ENCODE peak calls at places on chromosomes 3 and 15, in eight cellular contexts. O, K, F, W, Z, I, C and T are unnamed samples.

GRCh38 chr15:97961067-97961954 is 808 bp downstream of the ARRDC4 start:
- DNase-seq in O (peak; percentile 4), K (peak; percentile 68), F (peak; percentile 80), W (no peak), Z (no peak), I (peak; percentile 53), C (peak; percentile 84), T (peak; percentile 22)

GRCh38 chr15:92277776-92278175 is 115.9 kb upstream of the ST8SIA2 start:
- DNase-seq in O (no peak), K (peak; percentile 11), F (no peak), W (peak; percentile 48), Z (peak; percentile 2), I (no peak), C (no peak), T (peak; percentile 0)

GRCh38 chr3:9590282-9590791 is 36.7 kb upstream of the LHFPL4 start:
- DNase-seq in O (no peak), K (no peak), F (no peak), W (no peak), Z (no peak), I (no peak), C (no peak), T (no peak)

GRCh38 chr3:70899816-70900215 is 587.4 kb upstream of the MDFIC2 start:
- DNase-seq in O (no peak), K (no peak), F (no peak), W (no peak), Z (no peak), I (no peak), C (no peak), T (no peak)

GRCh38 chr3:177777699-177778098 is 580.4 kb upstream of the TBL1XR1 start:
- DNase-seq in O (peak; percentile 56), K (peak; percentile 76), F (peak; percentile 61), W (peak; percentile 31), Z (no peak), I (peak; percentile 75), C (peak; percentile 72), T (peak; percentile 42)

GRCh38 chr15:79416876-79417275 is 15.3 kb upstream of the MINAR1 start:
- DNase-seq in O (no peak), K (no peak), F (no peak), W (no peak), Z (no peak), I (no peak), C (no peak), T (no peak)

GRCh38 chr3:150544726-150545125 is 1.6 kb downstream of the SERP1 start:
- DNase-seq in O (peak; percentile 47), K (no peak), F (no peak), W (no peak), Z (no peak), I (no peak), C (no peak), T (peak; percentile 33)

GRCh38 chr3:168049366-168049974 is 46.3 kb downstream of the GOLIM4 start:
- DNase-seq in O (peak; percentile 84), K (no peak), F (no peak), W (no peak), Z (no peak), I (no peak), C (no peak), T (peak; percentile 65)

GRCh38 chr15:84658080-84658787 is at the start of gene NMB:
- DNase-seq in O (peak; percentile 63), K (peak; percentile 87), F (peak; percentile 91), W (peak; percentile 89), Z (no peak), I (peak; percentile 82), C (peak; percentile 91), T (peak; percentile 71)

GRCh38 chr15:31397851-31398661 is 71.4 kb downstream of the KLF13 start:
- DNase-seq in O (no peak), K (no peak), F (peak; percentile 50), W (no peak), Z (no peak), I (no peak), C (peak; percentile 68), T (no peak)

GRCh38 chr15:57947282-57947681 is 118.2 kb downstream of the ALDH1A2 start:
- DNase-seq in O (no peak), K (no peak), F (no peak), W (no peak), Z (no peak), I (no peak), C (no peak), T (no peak)

GRCh38 chr3:8371085-8371551 is 130.5 kb upstream of the LMCD1 start:
- DNase-seq in O (peak; percentile 53), K (no peak), F (no peak), W (no peak), Z (no peak), I (no peak), C (peak; percentile 41), T (no peak)

GRCh38 chr3:65597952-65598413 is 440.7 kb downstream of the MAGI1 start:
- DNase-seq in O (no peak), K (no peak), F (no peak), W (no peak), Z (no peak), I (no peak), C (no peak), T (no peak)

GRCh38 chr3:44722103-44722401 is 7.4 kb upstream of the ZNF501 start:
- DNase-seq in O (no peak), K (no peak), F (no peak), W (no peak), Z (no peak), I (no peak), C (no peak), T (no peak)
- H3K9me3 ChIP-seq in O (peaks cover 81% of the 10 kb centered on the region), K (peaks cover 15% of the 10 kb centered on the region), F (peaks cover 100% of the 10 kb centered on the region), W (peaks cover 87% of the 10 kb centered on the region), Z (peaks cover 37% of the 10 kb centered on the region), I (peaks cover 93% of the 10 kb centered on the region), C (peaks cover 26% of the 10 kb centered on the region), T (peaks cover 4% of the 10 kb centered on the region)

DNA sequence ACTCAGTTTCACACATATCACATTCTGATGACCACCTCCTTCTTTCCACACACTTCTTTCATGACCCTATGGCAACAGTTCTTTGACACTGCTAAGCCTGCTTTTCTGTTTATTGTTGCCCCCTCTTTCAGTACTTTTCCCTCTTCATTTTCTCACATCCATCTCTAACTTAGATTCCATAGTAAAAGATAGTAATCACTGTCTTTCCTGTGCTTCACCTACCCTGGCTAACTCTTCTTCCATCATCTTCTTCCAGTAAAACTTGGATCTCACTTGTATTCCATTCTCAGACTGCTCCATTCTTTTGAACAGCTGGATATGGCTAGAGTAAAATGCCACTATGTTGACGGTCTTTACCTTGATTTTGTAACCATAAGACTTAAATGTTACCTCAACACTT is 632.6 kb upstream of the TGFBR2 start:
- DNase-seq in O (no peak), K (no peak), F (no peak), W (no peak), Z (no peak), I (no peak), C (no peak), T (no peak)
- H3K9me3 ChIP-seq in O (no peaks in the 10 kb centered on the region), K (no peaks in the 10 kb centered on the region), F (no peaks in the 10 kb centered on the region), W (peaks cover 2% of the 10 kb centered on the region), Z (no peaks in the 10 kb centered on the region), I (no peaks in the 10 kb centered on the region), C (no peaks in the 10 kb centered on the region), T (no peaks in the 10 kb centered on the region)

DNA sequence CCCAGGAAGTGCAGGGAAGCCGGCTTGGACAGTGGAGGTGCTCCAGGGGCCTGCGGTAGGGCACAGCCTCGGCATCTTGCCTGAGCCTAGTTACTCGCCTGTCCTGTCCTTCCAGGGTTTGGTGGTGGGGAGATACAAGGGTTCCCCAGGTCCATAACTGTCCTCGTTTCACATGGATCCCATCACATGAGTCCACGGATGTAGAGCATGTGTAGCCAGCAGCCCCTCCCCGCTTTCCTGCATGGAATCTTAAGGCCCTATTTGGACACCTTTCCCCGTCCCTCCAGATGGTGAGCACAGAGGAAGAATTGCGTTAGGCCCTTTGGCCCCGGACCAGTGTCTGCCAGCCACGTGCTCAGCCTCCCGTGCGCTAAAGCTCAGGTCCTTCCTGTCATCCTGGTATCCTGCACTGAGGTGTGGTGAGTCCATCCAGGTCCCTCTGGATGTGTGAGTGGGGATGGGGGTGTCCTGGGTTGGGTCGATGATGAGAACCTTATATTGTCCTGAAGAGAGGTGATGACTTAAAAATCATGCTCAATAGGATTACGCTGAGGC is 230.4 kb downstream of the SNRPN start:
- DNase-seq in O (no peak), K (no peak), F (no peak), W (no peak), Z (no peak), I (no peak), C (peak; percentile 11), T (no peak)
- H3K9me3 ChIP-seq in O (peaks cover 84% of the 10 kb centered on the region), K (no peaks in the 10 kb centered on the region), F (peaks cover 97% of the 10 kb centered on the region), W (no peaks in the 10 kb centered on the region), Z (peaks cover 24% of the 10 kb centered on the region), I (peaks cover 90% of the 10 kb centered on the region), C (no peaks in the 10 kb centered on the region), T (no peaks in the 10 kb centered on the region)

GRCh38 chr3:190616627-190617026 is 102.7 kb downstream of the IL1RAP start:
- DNase-seq in O (no peak), K (no peak), F (no peak), W (no peak), Z (no peak), I (no peak), C (no peak), T (peak; percentile 41)
- H3K9me3 ChIP-seq in O (no peaks in the 10 kb centered on the region), K (no peaks in the 10 kb centered on the region), F (no peaks in the 10 kb centered on the region), W (no peaks in the 10 kb centered on the region), Z (no peaks in the 10 kb centered on the region), I (no peaks in the 10 kb centered on the region), C (no peaks in the 10 kb centered on the region), T (no peaks in the 10 kb centered on the region)

GRCh38 chr3:16477054-16477453 is 36.4 kb downstream of the RFTN1 start:
- DNase-seq in O (peak; percentile 57), K (no peak), F (no peak), W (no peak), Z (no peak), I (no peak), C (no peak), T (peak; percentile 56)
- H3K9me3 ChIP-seq in O (no peaks in the 10 kb centered on the region), K (no peaks in the 10 kb centered on the region), F (no peaks in the 10 kb centered on the region), W (no peaks in the 10 kb centered on the region), Z (no peaks in the 10 kb centered on the region), I (no peaks in the 10 kb centered on the region), C (no peaks in the 10 kb centered on the region), T (no peaks in the 10 kb centered on the region)

DNA sequence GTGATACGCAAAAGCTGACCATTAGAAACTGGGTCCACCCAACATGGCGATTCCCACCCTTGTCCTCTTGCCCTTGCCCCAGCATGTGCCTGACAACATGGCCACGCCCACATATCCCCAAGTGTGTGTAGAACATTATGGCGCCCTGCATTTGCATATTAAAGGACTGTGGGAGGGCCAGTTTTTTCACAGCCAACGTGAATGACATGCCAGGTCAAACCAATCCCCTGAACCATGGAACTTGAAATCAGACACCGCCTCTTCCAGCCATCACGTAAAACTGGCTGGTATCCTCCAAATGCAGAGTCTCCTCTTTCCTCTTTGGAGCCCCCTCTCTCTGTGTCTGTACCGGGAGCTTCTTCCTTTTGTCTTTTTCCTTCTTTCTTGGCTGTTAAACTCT is 156.7 kb upstream of the EPHA6 start:
- DNase-seq in O (no peak), K (no peak), F (no peak), W (no peak), Z (no peak), I (no peak), C (no peak), T (no peak)
- H3K9me3 ChIP-seq in O (peaks cover 7% of the 10 kb centered on the region), K (no peaks in the 10 kb centered on the region), F (peaks cover 13% of the 10 kb centered on the region), W (no peaks in the 10 kb centered on the region), Z (no peaks in the 10 kb centered on the region), I (peaks cover 16% of the 10 kb centered on the region), C (no peaks in the 10 kb centered on the region), T (no peaks in the 10 kb centered on the region)